ENCODE peak calls at places on chromosomes 1 and 21, in nine cellular contexts. B is activated gamma-delta T cell treated with Interleukin-2 at 50 U/mL for 16 hours; G is NB4; K is T1000; D is NCI-H1436; F is NCI-H1417; E is stimulated activated CD4-positive, alpha-beta T cell treated with anti-CD3 and anti-CD28 coated beads, TNF-alpha, amount 100 ng/mL, for 1 hour; X is LoVo; V is posterior cingulate gyrus. Z is an unnamed sample.

GRCh38 chr1:147545133-147545532 is 3.8 kb downstream of the BCL9 start:
- DNase-seq in E (peak; percentile 68), X (peak; percentile 76), F (no peak), K (peak; percentile 4), D (no peak), G (peak; percentile 54), B (peak; percentile 86), V (no peak), Z (peak; percentile 29)

GRCh38 chr1:217734973-217735372 is 103.8 kb downstream of the SPATA17 start:
- DNase-seq in G (no peak), V (no peak), X (no peak), D (no peak), F (no peak), K (no peak), B (no peak), E (no peak), Z (no peak)

GRCh38 chr1:19967808-19968207 is 11.6 kb downstream of the PLA2G2A start:
- DNase-seq in V (no peak), X (no peak), B (no peak), F (no peak), K (no peak), D (no peak), G (no peak), E (no peak), Z (no peak)

GRCh38 chr1:221031890-221032222 is 152.6 kb downstream of the HLX start:
- DNase-seq in D (no peak), K (no peak), E (no peak), B (no peak), V (no peak), F (no peak), G (no peak), X (no peak), Z (no peak)

GRCh38 chr1:169694304-169694703 is 17.1 kb downstream of the SELL start:
- DNase-seq in X (no peak), G (no peak), K (no peak), B (peak; percentile 45), F (peak; percentile 21), E (no peak), V (no peak), D (no peak), Z (no peak)

GRCh38 chr21:46130721-46131720 is 24.4 kb downstream of the FTCD start:
- DNase-seq in X (no peak), K (no peak), G (no peak), E (no peak), V (no peak), B (no peak), F (peak; percentile 5), D (no peak), Z (no peak)

GRCh38 chr1:48947761-48948537 is 171.3 kb upstream of the BEND5 start:
- DNase-seq in G (no peak), E (no peak), D (no peak), V (no peak), X (no peak), F (peak; percentile 75), K (no peak), B (no peak), Z (no peak)

GRCh38 chr1:245500546-245500945 is 345.8 kb downstream of the KIF26B start:
- DNase-seq in F (no peak), D (no peak), V (no peak), X (no peak), B (no peak), E (no peak), K (peak; percentile 60), G (peak; percentile 89), Z (no peak)

GRCh38 chr1:203512830-203513578 is 19.1 kb downstream of the OPTC start:
- DNase-seq in B (no peak), G (peak; percentile 68), E (no peak), K (peak; percentile 82), F (peak; percentile 37), X (peak; percentile 84), D (no peak), V (no peak), Z (no peak)

GRCh38 chr1:110393691-110394564 is 3.1 kb upstream of the SLC16A4 start:
- DNase-seq in V (no peak), E (no peak), D (no peak), B (no peak), X (peak; percentile 81), K (no peak), G (no peak), F (no peak), Z (no peak)

GRCh38 chr1:4794020-4794780 is 139.8 kb downstream of the AJAP1 start:
- DNase-seq in X (no peak), G (no peak), V (no peak), F (peak; percentile 89), B (no peak), E (no peak), D (no peak), K (no peak), Z (no peak)

GRCh38 chr1:39105061-39105840 is 79.1 kb downstream of the NDUFS5 start:
- DNase-seq in F (peak; percentile 77), D (no peak), E (peak; percentile 11), K (peak; percentile 46), V (no peak), X (peak; percentile 60), B (peak; percentile 41), G (peak; percentile 53), Z (peak; percentile 32)

GRCh38 chr1:92623187-92623778 is 136.6 kb upstream of the GFI1 start:
- DNase-seq in B (no peak), V (no peak), E (no peak), D (no peak), G (peak; percentile 56), F (peak; percentile 41), K (no peak), X (no peak), Z (no peak)

GRCh38 chr1:221503268-221503667 is 238.6 kb downstream of the DUSP10 start:
- DNase-seq in E (no peak), X (no peak), D (no peak), K (no peak), B (no peak), G (no peak), F (no peak), V (no peak), Z (no peak)

Z was measured in memory B cell.